ENCODE peak calls at places on chromosomes 1 and 21, in five cellular contexts. One of them, this sample, is unnamed.

GRCh38 chr1:87956072-87956471 is 627.4 kb downstream of the LMO4 start:
- DNase-seq in heart left ventricle: peak; percentile 22
- DNase-seq in mesenchymal stem cell: peak; percentile 60
- DNase-seq in skeletal muscle cell: peak; percentile 97
- DNase-seq in MV-4-11: no peak
- DNase-seq in this sample: no peak

GRCh38 chr1:89724369-89725015 is 91.6 kb downstream of the LRRC8C start:
- DNase-seq in heart left ventricle: peak; percentile 32
- DNase-seq in skeletal muscle cell: no peak
- DNase-seq in mesenchymal stem cell: no peak
- DNase-seq in MV-4-11: peak; percentile 95
- DNase-seq in this sample: peak; percentile 74

GRCh38 chr1:234553241-234554156 is 56.5 kb downstream of the IRF2BP2 start:
- DNase-seq in mesenchymal stem cell: peak; percentile 89
- DNase-seq in skeletal muscle cell: no peak
- DNase-seq in MV-4-11: no peak
- DNase-seq in heart left ventricle: peak; percentile 45
- DNase-seq in this sample: no peak

GRCh38 chr1:39001516-39002389 is 10.7 kb downstream of the AKIRIN1 start:
- DNase-seq in heart left ventricle: no peak
- DNase-seq in MV-4-11: no peak
- DNase-seq in skeletal muscle cell: no peak
- DNase-seq in mesenchymal stem cell: no peak
- DNase-seq in this sample: no peak

GRCh38 chr1:89863165-89863835 is 42.5 kb downstream of the LRRC8D start:
- DNase-seq in mesenchymal stem cell: no peak
- DNase-seq in skeletal muscle cell: no peak
- DNase-seq in MV-4-11: no peak
- DNase-seq in heart left ventricle: no peak
- DNase-seq in this sample: no peak

GRCh38 chr1:19656780-19657475 is 7.7 kb upstream of the HTR6 start:
- DNase-seq in heart left ventricle: no peak
- DNase-seq in MV-4-11: no peak
- DNase-seq in mesenchymal stem cell: no peak
- DNase-seq in skeletal muscle cell: no peak
- DNase-seq in this sample: no peak

GRCh38 chr1:113073457-113073950 is 506 bp downstream of the LRIG2 start:
- DNase-seq in MV-4-11: peak; percentile 59
- DNase-seq in skeletal muscle cell: peak; percentile 18
- DNase-seq in heart left ventricle: peak; percentile 63
- DNase-seq in mesenchymal stem cell: peak; percentile 87
- DNase-seq in this sample: no peak

GRCh38 chr1:178727014-178727895 is 2.2 kb downstream of the RALGPS2 start:
- DNase-seq in heart left ventricle: no peak
- DNase-seq in skeletal muscle cell: no peak
- DNase-seq in mesenchymal stem cell: peak; percentile 16
- DNase-seq in MV-4-11: no peak
- DNase-seq in this sample: no peak

GRCh38 chr1:201184734-201185453 is 5.7 kb upstream of the IGFN1 start:
- DNase-seq in heart left ventricle: peak; percentile 50
- DNase-seq in skeletal muscle cell: peak; percentile 61
- DNase-seq in mesenchymal stem cell: peak; percentile 88
- DNase-seq in MV-4-11: peak; percentile 6
- DNase-seq in this sample: peak; percentile 14

GRCh38 chr1:234373064-234373937 is at the start of gene COA6:
- DNase-seq in skeletal muscle cell: peak; percentile 92
- DNase-seq in MV-4-11: peak; percentile 98
- DNase-seq in mesenchymal stem cell: peak; percentile 98
- DNase-seq in heart left ventricle: peak; percentile 93
- DNase-seq in this sample: peak; percentile 88

GRCh38 chr1:192983349-192983980 is 75.7 kb downstream of the UCHL5 start:
- DNase-seq in MV-4-11: no peak
- DNase-seq in mesenchymal stem cell: no peak
- DNase-seq in skeletal muscle cell: no peak
- DNase-seq in heart left ventricle: no peak
- DNase-seq in this sample: no peak

GRCh38 chr21:45506241-45506817 is 35.9 kb downstream of the SLC19A1 start:
- DNase-seq in MV-4-11: no peak
- DNase-seq in mesenchymal stem cell: no peak
- DNase-seq in heart left ventricle: peak; percentile 19
- DNase-seq in skeletal muscle cell: no peak
- DNase-seq in this sample: no peak

GRCh38 chr1:187374130-187374529 is 545.4 kb downstream of the PLA2G4A start:
- DNase-seq in heart left ventricle: no peak
- DNase-seq in mesenchymal stem cell: no peak
- DNase-seq in skeletal muscle cell: no peak
- DNase-seq in MV-4-11: no peak
- DNase-seq in this sample: no peak

GRCh38 chr21:33388188-33388587 is 15.0 kb upstream of the IFNGR2 start:
- DNase-seq in mesenchymal stem cell: no peak
- DNase-seq in skeletal muscle cell: no peak
- DNase-seq in MV-4-11: peak; percentile 73
- DNase-seq in heart left ventricle: no peak
- DNase-seq in this sample: peak; percentile 53

GRCh38 chr1:231643333-231644237 is 17.0 kb downstream of the DISC1 start:
- DNase-seq in MV-4-11: no peak
- DNase-seq in heart left ventricle: no peak
- DNase-seq in mesenchymal stem cell: no peak
- DNase-seq in skeletal muscle cell: no peak
- DNase-seq in this sample: no peak

GRCh38 chr1:236151739-236152424 is 9.5 kb downstream of the GPR137B start:
- DNase-seq in skeletal muscle cell: no peak
- DNase-seq in mesenchymal stem cell: no peak
- DNase-seq in heart left ventricle: peak; percentile 78
- DNase-seq in MV-4-11: no peak
- DNase-seq in this sample: no peak

GRCh38 chr1:9340864-9341263 is 48.2 kb downstream of the SPSB1 start:
- DNase-seq in mesenchymal stem cell: no peak
- DNase-seq in heart left ventricle: no peak
- DNase-seq in MV-4-11: peak; percentile 59
- DNase-seq in skeletal muscle cell: no peak
- DNase-seq in this sample: peak; percentile 6

GRCh38 chr1:8903908-8904650 is 25.6 kb upstream of the ENO1 start:
- DNase-seq in mesenchymal stem cell: peak; percentile 82
- DNase-seq in heart left ventricle: no peak
- DNase-seq in skeletal muscle cell: peak; percentile 82
- DNase-seq in MV-4-11: peak; percentile 55
- DNase-seq in this sample: no peak

GRCh38 chr1:14090062-14090461 is 390.1 kb downstream of the PRDM2 start:
- DNase-seq in skeletal muscle cell: no peak
- DNase-seq in mesenchymal stem cell: peak; percentile 2
- DNase-seq in heart left ventricle: no peak
- DNase-seq in MV-4-11: no peak
- DNase-seq in this sample: no peak